ENCODE peak calls at places on chromosomes 6 and 20, in seven cellular contexts. U is K562; Q is right lobe of liver; X is psoas muscle; I is cardiac muscle cell; E is effector memory CD4-positive, alpha-beta T cell; A is endothelial cell of umbilical vein. Y is an unnamed sample. For H3K4me1, the result is how much of the 10 kb centered on the place peaks cover.

GRCh38 chr20:36754656-36755222 is 8.8 kb upstream of the NDRG3 start:
- DNase-seq in U (peak), Q (no peak), X (no peak), I (peak), E (no peak), A (peak), Y (peak)

GRCh38 chr6:62298745-62299392 is 12.8 kb upstream of the KHDRBS2 start:
- DNase-seq in U (no peak), Q (no peak), X (no peak), I (no peak), E (no peak), A (no peak), Y (no peak)

GRCh38 chr20:17818187-17818586 is 118.4 kb downstream of the BANF2 start:
- DNase-seq in U (no peak), Q (no peak), X (no peak), I (no peak), E (no peak), A (no peak), Y (no peak)

GRCh38 chr20:38151455-38151854 is 13.6 kb downstream of the TGM2 start:
- DNase-seq in U (no peak), Q (no peak), X (no peak), I (no peak), E (no peak), A (no peak), Y (no peak)

GRCh38 chr6:41733707-41734665 is 1.4 kb downstream of the TFEB start:
- DNase-seq in U (peak), Q (peak), X (peak), I (peak), E (peak), A (peak), Y (no peak)

GRCh38 chr6:82277686-82278085 is 30.1 kb upstream of the IBTK start:
- DNase-seq in U (no peak), Q (no peak), X (no peak), I (no peak), E (no peak), A (no peak), Y (no peak)

GRCh38 chr6:122620902-122621301 is 10.7 kb downstream of the PKIB start:
- DNase-seq in U (no peak), Q (no peak), X (no peak), I (no peak), E (no peak), A (no peak), Y (no peak)

GRCh38 chr6:126937426-126937825 is 181.0 kb upstream of the RSPO3 start:
- DNase-seq in U (no peak), Q (no peak), X (no peak), I (no peak), E (no peak), A (no peak), Y (no peak)

GRCh38 chr20:62120990-62121775 is 1.1 kb upstream of the LSM14B start:
- DNase-seq in U (no peak), Q (no peak), X (no peak), I (no peak), E (peak), A (no peak), Y (no peak)

GRCh38 chr6:44058617-44059358 is 68.5 kb downstream of the MRPL14 start:
- DNase-seq in U (peak), Q (no peak), X (peak), I (no peak), E (no peak), A (peak), Y (peak)

GRCh38 chr6:884570-884969 is 191.6 kb upstream of the EXOC2 start:
- DNase-seq in U (no peak), Q (no peak), X (no peak), I (no peak), E (no peak), A (no peak), Y (no peak)

GRCh38 chr20:43262341-43262740 is 72.6 kb upstream of the PTPRT start:
- DNase-seq in U (no peak), Q (no peak), X (no peak), I (no peak), E (no peak), A (no peak), Y (no peak)

GRCh38 chr6:67683960-67684359 is 951.1 kb upstream of the ADGRB3 start:
- DNase-seq in U (no peak), Q (no peak), X (no peak), I (no peak), E (no peak), A (peak), Y (no peak)

GRCh38 chr20:54062812-54063280 is 7.5 kb downstream of the BCAS1 start:
- DNase-seq in U (no peak), Q (no peak), X (no peak), I (peak), E (no peak), A (peak), Y (no peak)

GRCh38 chr6:1310628-1311399 is 1.1 kb upstream of the FOXQ1 start:
- DNase-seq in U (no peak), Q (peak), X (no peak), I (peak), E (no peak), A (no peak), Y (no peak)

GRCh38 chr6:111648100-111648499 is 42.4 kb upstream of the TRAF3IP2 start:
- DNase-seq in U (no peak), Q (no peak), X (peak), I (no peak), E (no peak), A (no peak), Y (no peak)

GRCh38 chr20:12554416-12554815 is 454.4 kb upstream of the SPTLC3 start:
- DNase-seq in U (no peak), Q (no peak), X (no peak), I (no peak), E (no peak), A (no peak), Y (no peak)

GRCh38 chr20:41078329-41078728 is 49.7 kb downstream of the TOP1 start:
- DNase-seq in U (no peak), Q (no peak), X (no peak), I (peak), E (no peak), A (peak), Y (no peak)

GRCh38 chr6:2658788-2659187 is 91.9 kb downstream of the MYLK4 start:
- DNase-seq in U (no peak), Q (no peak), X (no peak), I (no peak), E (no peak), A (no peak), Y (no peak)

GRCh38 chr6:79949235-79949634 is 1.9 kb upstream of the ELOVL4 start:
- DNase-seq in U (peak), Q (peak), X (no peak), I (peak), E (peak), A (peak), Y (no peak)

GRCh38 chr6:48736486-48737206 is 625.6 kb upstream of the PTCHD4 start:
- DNase-seq in U (peak), Q (no peak), X (no peak), I (no peak), E (no peak), A (no peak), Y (no peak)

GRCh38 chr20:53692465-53693067 is 98.9 kb upstream of the ZNF217 start:
- DNase-seq in U (no peak), Q (no peak), X (peak), I (no peak), E (no peak), A (peak), Y (no peak)

GRCh38 chr6:151067684-151068596 is 171.8 kb upstream of the AKAP12 start:
- DNase-seq in U (no peak), Q (peak), X (peak), I (no peak), E (no peak), A (peak), Y (peak)

GRCh38 chr20:44683263-44684046 is 31.7 kb upstream of the CCN5 start:
- DNase-seq in U (peak), Q (peak), X (no peak), I (peak), E (peak), A (peak), Y (peak)

GRCh38 chr20:43941476-43942212 is 27.0 kb downstream of the TOX2 start:
- DNase-seq in U (no peak), Q (peak), X (no peak), I (no peak), E (no peak), A (peak), Y (peak)

GRCh38 chr6:43859213-43859612 is 89.2 kb downstream of the VEGFA start:
- DNase-seq in U (no peak), Q (no peak), X (no peak), I (no peak), E (no peak), A (no peak), Y (no peak)

GRCh38 chr20:51598581-51598980 is 56.1 kb upstream of the NFATC2 start:
- DNase-seq in U (no peak), Q (no peak), X (no peak), I (no peak), E (no peak), A (no peak), Y (no peak)

GRCh38 chr6:120945905-120946594 is 388.2 kb downstream of the TBC1D32 start:
- DNase-seq in U (no peak), Q (no peak), X (no peak), I (no peak), E (no peak), A (no peak), Y (no peak)

GRCh38 chr20:51128198-51128597 is 105.3 kb upstream of the KCNG1 start:
- DNase-seq in U (no peak), Q (no peak), X (no peak), I (no peak), E (no peak), A (no peak), Y (no peak)

GRCh38 chr6:27593861-27594260 is 121.0 kb upstream of the ZNF184 start:
- DNase-seq in U (no peak), Q (no peak), X (no peak), I (no peak), E (no peak), A (no peak), Y (no peak)

GRCh38 chr6:53666271-53666626 is 693 bp upstream of the KLHL31 start:
- DNase-seq in U (no peak), Q (no peak), X (no peak), I (no peak), E (no peak), A (no peak), Y (no peak)

GRCh38 chr6:168242655-168243225 is 76.8 kb downstream of the DACT2 start:
- DNase-seq in U (no peak), Q (no peak), X (no peak), I (no peak), E (no peak), A (no peak), Y (no peak)

GRCh38 chr6:10081957-10082356 is 332.9 kb downstream of the TFAP2A start:
- DNase-seq in U (no peak), Q (no peak), X (no peak), I (no peak), E (no peak), A (no peak), Y (no peak)

GRCh38 chr6:10080561-10080960 is 334.3 kb downstream of the TFAP2A start:
- DNase-seq in U (no peak), Q (no peak), X (no peak), I (no peak), E (no peak), A (no peak), Y (no peak)

GRCh38 chr6:10084276-10084993 is 330.4 kb downstream of the TFAP2A start:
- DNase-seq in U (no peak), Q (no peak), X (no peak), I (no peak), E (no peak), A (no peak), Y (peak)

GRCh38 chr6:10081075-10081474 is 333.8 kb downstream of the TFAP2A start:
- DNase-seq in U (no peak), Q (no peak), X (no peak), I (no peak), E (no peak), A (no peak), Y (no peak)

GRCh38 chr6:10082385-10082784 is 332.5 kb downstream of the TFAP2A start:
- DNase-seq in U (no peak), Q (no peak), X (no peak), I (no peak), E (no peak), A (no peak), Y (no peak)
- H3K27ac ChIP-seq in U (no peak), Q (no peak), X (no peak), I (no peak), E (no peak), A (no peak), Y (peak)

GRCh38 chr6:3750324-3751018 is 1.0 kb downstream of the PXDC1 start:
- DNase-seq in U (peak), Q (peak), X (peak), I (peak), E (no peak), A (peak), Y (no peak)
- H3K4me1 ChIP-seq in U (under half), Q (under half), X (under half), I (under half), E (under half), A (half or more), Y (under half)

GRCh38 chr20:33926425-33926824 is 67.3 kb upstream of the RALY start:
- DNase-seq in U (no peak), Q (no peak), X (no peak), I (no peak), E (no peak), A (no peak), Y (no peak)
- H3K27ac ChIP-seq in U (no peak), Q (no peak), X (no peak), I (no peak), E (no peak), A (no peak), Y (no peak)

DNA sequence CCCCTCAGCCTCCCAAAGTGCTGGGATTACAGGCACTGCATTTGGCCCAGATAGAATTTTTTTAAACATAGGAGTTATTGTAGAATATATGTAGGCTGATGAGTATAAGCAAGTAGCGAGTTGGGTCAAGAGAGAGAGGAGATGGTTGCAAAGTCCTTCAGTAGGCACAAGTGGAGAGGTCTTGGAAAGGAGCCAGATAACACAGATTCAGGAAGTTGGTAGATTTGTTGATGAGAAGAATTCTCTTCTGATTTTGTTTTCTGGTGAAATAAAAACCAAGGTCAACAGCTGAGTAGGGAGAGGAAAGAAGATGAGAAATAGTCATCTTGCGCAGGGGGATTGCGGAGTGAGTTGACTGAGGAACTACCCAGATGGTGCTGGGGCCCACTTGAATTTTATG is 17.5 kb upstream of the CD83 start:
- DNase-seq in U (no peak), Q (no peak), X (no peak), I (no peak), E (no peak), A (no peak), Y (no peak)
- H3K4me1 ChIP-seq in U (under half), Q (under half), X (under half), I (under half), E (under half), A (under half), Y (under half)

GRCh38 chr6:12404651-12405050 is 114.5 kb downstream of the EDN1 start:
- DNase-seq in U (no peak), Q (no peak), X (no peak), I (no peak), E (no peak), A (no peak), Y (no peak)

GRCh38 chr6:12414096-12414675 is 124.0 kb downstream of the EDN1 start:
- DNase-seq in U (no peak), Q (no peak), X (no peak), I (no peak), E (no peak), A (no peak), Y (no peak)

GRCh38 chr6:12410946-12411345 is 120.8 kb downstream of the EDN1 start:
- DNase-seq in U (no peak), Q (no peak), X (no peak), I (no peak), E (no peak), A (no peak), Y (no peak)

GRCh38 chr6:12403946-12404647 is 113.9 kb downstream of the EDN1 start:
- DNase-seq in U (no peak), Q (no peak), X (no peak), I (no peak), E (no peak), A (no peak), Y (no peak)

GRCh38 chr6:12408752-12409151 is 118.6 kb downstream of the EDN1 start:
- DNase-seq in U (no peak), Q (no peak), X (no peak), I (no peak), E (no peak), A (peak), Y (no peak)
- H3K27ac ChIP-seq in U (no peak), Q (no peak), X (no peak), I (no peak), E (no peak), A (peak), Y (no peak)

GRCh38 chr6:144341831-144342527 is 56.8 kb downstream of the UTRN start:
- DNase-seq in U (no peak), Q (no peak), X (no peak), I (no peak), E (no peak), A (no peak), Y (no peak)
- H3K4me1 ChIP-seq in U (under half), Q (under half), X (under half), I (under half), E (under half), A (half or more), Y (under half)

GRCh38 chr6:131937703-131938631 is 13.2 kb downstream of the CCN2 start:
- DNase-seq in U (no peak), Q (no peak), X (no peak), I (no peak), E (no peak), A (peak), Y (no peak)
- H3K27ac ChIP-seq in U (no peak), Q (no peak), X (peak), I (no peak), E (no peak), A (no peak), Y (peak)

GRCh38 chr6:10582774-10583508 is 61.8 kb downstream of the GCNT2 start:
- DNase-seq in U (no peak), Q (peak), X (no peak), I (peak), E (no peak), A (no peak), Y (no peak)
- H3K4me1 ChIP-seq in U (under half), Q (under half), X (under half), I (under half), E (under half), A (under half), Y (under half)

DNA sequence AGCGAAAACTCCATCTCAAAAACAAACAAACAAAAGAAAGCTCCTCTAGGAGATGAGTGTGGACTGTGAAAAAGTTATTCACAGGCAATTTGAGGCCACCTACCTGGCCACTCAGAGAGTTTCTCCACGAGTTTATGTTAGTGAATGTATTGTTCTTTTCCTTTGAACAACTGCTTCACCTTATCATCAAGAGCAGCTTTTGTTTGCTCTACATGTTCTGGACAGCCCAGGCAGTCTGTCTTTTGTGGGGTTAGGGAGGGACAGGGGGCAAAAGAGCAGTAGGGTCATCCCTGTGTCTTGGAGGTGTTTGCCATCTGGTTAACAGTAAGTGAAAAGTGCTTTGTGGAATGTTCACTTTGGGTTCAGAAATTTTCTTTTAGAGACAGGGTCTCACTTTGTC is 8.0 kb downstream of the CASS4 start:
- DNase-seq in U (no peak), Q (no peak), X (no peak), I (no peak), E (no peak), A (no peak), Y (no peak)
- H3K27ac ChIP-seq in U (peak), Q (no peak), X (no peak), I (no peak), E (peak), A (no peak), Y (no peak)